ENCODE peak calls at places on chromosomes 1 and 21, in nine cellular contexts. C is CD8-positive, alpha-beta T cell; P is GM23338; G is thoracic aorta; K is vagina; H is dorsolateral prefrontal cortex; Y is heart left ventricle; S is mammary epithelial cell; U is psoas muscle. E is an unnamed sample.

GRCh38 chr1:165755393-165756010 is 13.2 kb downstream of the TMCO1 start:
- DNase-seq in Y (no peak), S (no peak), H (no peak), K (no peak), C (no peak), G (no peak), U (no peak), P (no peak), E (no peak)

GRCh38 chr21:39187141-39187540 is 3.9 kb upstream of the PSMG1 start:
- DNase-seq in P (no peak), C (no peak), Y (no peak), U (no peak), S (no peak), H (no peak), G (no peak), K (no peak), E (no peak)

GRCh38 chr21:33197546-33197945 is 32.2 kb upstream of the IFNAR2 start:
- DNase-seq in P (peak; percentile 34), H (no peak), Y (peak; percentile 44), G (no peak), S (no peak), U (no peak), C (no peak), K (peak; percentile 78), E (no peak)

GRCh38 chr1:203592728-203593127 is 33.9 kb upstream of the ATP2B4 start:
- DNase-seq in P (no peak), K (no peak), H (no peak), G (no peak), C (no peak), S (no peak), Y (no peak), U (no peak), E (no peak)

GRCh38 chr1:33637846-33638440 is 165.5 kb downstream of the ZSCAN20 start:
- DNase-seq in Y (no peak), P (no peak), G (no peak), H (no peak), S (no peak), K (no peak), U (no peak), C (no peak), E (no peak)

GRCh38 chr1:10471411-10472219 is 714 bp downstream of the DFFA start:
- DNase-seq in G (no peak), S (no peak), U (peak; percentile 51), P (peak; percentile 62), H (no peak), Y (no peak), C (no peak), K (no peak), E (no peak)

GRCh38 chr1:201266774-201267173 is 16.5 kb upstream of the PKP1 start:
- DNase-seq in S (peak; percentile 96), Y (no peak), H (no peak), G (no peak), U (no peak), K (no peak), C (no peak), P (no peak), E (no peak)

GRCh38 chr1:25571522-25571970 is 28.1 kb downstream of the LDLRAP1 start:
- DNase-seq in U (no peak), C (no peak), P (no peak), H (no peak), S (no peak), G (no peak), K (no peak), Y (no peak), E (no peak)

GRCh38 chr1:169003864-169004516 is 102.5 kb upstream of the ATP1B1 start:
- DNase-seq in S (no peak), G (peak; percentile 7), Y (peak; percentile 11), C (no peak), P (no peak), H (no peak), U (no peak), K (no peak), E (peak; percentile 26)

GRCh38 chr1:9629445-9630201 is 21.9 kb upstream of the PIK3CD start:
- DNase-seq in C (peak; percentile 88), P (no peak), K (no peak), U (peak; percentile 73), G (no peak), S (no peak), H (no peak), Y (peak; percentile 58), E (peak; percentile 67)

GRCh38 chr1:146012703-146013565 is 8.6 kb downstream of the HJV start:
- DNase-seq in P (peak; percentile 78), C (peak; percentile 61), G (no peak), Y (peak; percentile 46), H (no peak), U (no peak), S (peak; percentile 65), K (no peak), E (no peak)

GRCh38 chr1:94792473-94792875 is 27.7 kb upstream of the SLC44A3 start:
- DNase-seq in C (no peak), H (no peak), P (no peak), Y (no peak), G (no peak), K (no peak), U (no peak), S (peak; percentile 96), E (peak; percentile 20)

GRCh38 chr1:186502087-186502486 is 41.2 kb upstream of the PDC start:
- DNase-seq in H (no peak), K (no peak), U (no peak), P (no peak), S (no peak), G (no peak), Y (no peak), C (no peak), E (no peak)

GRCh38 chr1:41629136-41629535 is 144.7 kb upstream of the EDN2 start:
- DNase-seq in Y (no peak), G (no peak), P (no peak), S (no peak), U (no peak), K (no peak), C (no peak), H (no peak), E (no peak)

GRCh38 chr21:36704281-36704957 is 5.5 kb downstream of the SIM2 start:
- DNase-seq in K (no peak), G (no peak), S (no peak), H (no peak), P (peak; percentile 52), C (peak; percentile 44), U (no peak), Y (no peak), E (no peak)

GRCh38 chr1:2973661-2974593 is 47.3 kb upstream of the ACTRT2 start:
- DNase-seq in Y (peak; percentile 2), G (no peak), U (no peak), K (no peak), H (peak; percentile 18), C (peak; percentile 48), P (no peak), S (no peak), E (no peak)

GRCh38 chr1:232635778-232636356 is 5.9 kb upstream of the SIPA1L2 start:
- DNase-seq in H (no peak), C (no peak), U (no peak), G (no peak), K (no peak), P (peak; percentile 73), Y (no peak), S (peak; percentile 21), E (no peak)

DNA sequence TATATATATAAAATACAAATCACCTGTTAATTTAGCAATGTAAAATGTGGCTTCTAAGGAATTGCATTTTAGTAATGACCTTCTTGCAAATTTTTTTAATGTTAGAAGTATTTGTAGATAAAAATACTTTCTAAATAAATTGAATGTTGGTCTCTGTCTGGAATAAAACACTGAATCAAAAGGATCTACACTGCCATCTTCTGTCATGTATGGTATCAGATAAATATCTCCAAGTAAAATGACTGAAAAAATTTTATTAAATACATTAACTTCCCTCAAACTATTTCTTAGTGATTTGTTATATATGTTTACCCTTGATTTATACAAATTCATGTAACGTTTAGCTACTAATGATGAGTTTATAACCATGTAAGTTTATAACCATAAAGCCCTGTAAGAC is 2029.3 kb downstream of the MRPL39 start:
- DNase-seq in C (no peak), Y (no peak), K (no peak), H (no peak), G (no peak), S (no peak), P (no peak), U (no peak), E (no peak)
- TF ChIP-seq CTCF in C (no peak), Y (no peak), K (no peak), H (no peak), G (no peak), S (no peak), P (no peak), U (no peak), E (no peak)

DNA sequence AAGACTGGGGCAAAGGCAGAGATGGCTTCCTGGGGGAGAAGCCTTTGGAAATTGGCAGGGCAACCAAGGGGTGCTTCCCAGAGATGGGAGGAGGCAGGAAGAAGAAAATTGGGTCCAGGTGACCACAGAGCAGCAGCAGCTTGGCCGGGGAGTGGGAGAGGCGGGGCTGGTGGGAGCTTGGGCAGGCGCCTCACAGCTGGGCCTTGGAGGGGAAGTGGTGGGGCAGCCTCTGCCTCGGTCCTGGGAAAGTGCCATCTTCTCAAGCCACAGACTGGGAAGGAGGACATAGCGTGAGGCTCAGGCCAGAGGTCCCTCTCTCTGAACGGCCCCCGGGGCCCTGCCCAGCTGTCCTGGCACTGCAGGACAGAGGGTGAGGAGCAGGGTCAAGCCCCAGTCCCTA is 24.0 kb upstream of the WASF2 start:
- DNase-seq in S (no peak), G (no peak), K (no peak), C (no peak), Y (peak; percentile 68), H (no peak), U (no peak), P (no peak), E (no peak)
- H3K27ac ChIP-seq in S (no peak overlapping the region), G (no peak overlapping the region), K (peak overlapping the region; percentile 53), C (no peak overlapping the region), Y (peak overlapping the region; percentile 52), H (no peak overlapping the region), U (no peak overlapping the region), P (no peak overlapping the region), E (no peak overlapping the region)

DNA sequence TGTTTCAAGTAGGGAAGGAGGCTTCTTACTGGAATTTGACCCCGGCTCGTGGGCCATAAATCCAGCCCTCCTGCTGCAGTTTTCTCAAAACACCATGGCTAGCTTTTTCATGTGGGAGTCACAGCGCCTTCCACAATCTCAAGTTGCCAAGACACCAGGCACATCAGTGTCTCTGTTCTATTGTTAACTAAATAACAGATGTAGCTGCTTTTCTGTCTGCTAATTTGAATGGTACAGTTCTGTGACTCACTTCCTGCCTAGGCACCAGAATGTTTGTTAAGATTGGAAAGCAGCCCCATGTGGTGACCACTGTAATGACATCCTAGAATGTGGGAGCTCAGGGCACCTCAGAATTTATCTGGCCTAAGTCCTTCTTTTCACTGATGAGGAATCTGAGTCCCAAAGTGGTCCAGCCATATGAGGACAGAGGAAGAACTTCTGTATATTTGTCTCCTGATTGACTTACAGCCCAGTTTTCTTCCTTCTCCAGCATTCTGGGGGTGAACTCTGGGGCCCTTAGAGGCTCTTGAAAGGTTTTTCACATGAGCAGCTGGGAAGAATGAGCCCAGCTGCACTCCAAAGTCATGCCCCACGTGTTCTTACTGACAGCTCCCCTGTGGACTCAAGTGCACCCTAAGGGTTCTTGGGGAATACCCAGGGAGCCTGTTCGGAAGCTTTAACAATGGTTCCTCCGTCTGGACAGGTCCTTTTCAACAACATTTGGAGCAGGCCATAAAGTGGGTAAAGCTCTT is 27.5 kb downstream of the TRIM45 start:
- DNase-seq in S (peak; percentile 66), H (no peak), C (no peak), Y (no peak), G (peak; percentile 6), U (no peak), P (peak; percentile 61), K (no peak), E (no peak)
- TF ChIP-seq CTCF in S (peak; percentile 57), H (peak; percentile 26), C (peak; percentile 35), Y (peak; percentile 26), G (peak; percentile 44), U (peak; percentile 39), P (peak; percentile 21), K (no peak), E (peak; percentile 25)

GRCh38 chr1:180962178-180962577 is 49.5 kb downstream of the KIAA1614 start:
- DNase-seq in Y (no peak), P (no peak), H (no peak), U (no peak), C (no peak), G (no peak), K (no peak), S (no peak), E (peak; percentile 35)
- H3K27ac ChIP-seq in Y (no peak overlapping the region), P (no peak overlapping the region), H (peak overlapping the region; percentile 66), U (no peak overlapping the region), C (no peak overlapping the region), G (no peak overlapping the region), K (no peak overlapping the region), S (no peak overlapping the region), E (no peak overlapping the region)

E was measured in transverse colon.